ENCODE peak calls at places on chromosomes 5 and 9, in eight cellular contexts. A is lower lobe of right lung, N is psoas muscle, T is aorta, V is HepG2, E is ascending aorta, F is kidney, P is NT2/D1. R is an unnamed sample.

GRCh38 chr5:16930487-16930886 is 5.6 kb downstream of the MYO10 start:
- DNase-seq in F (no peak), P (no peak), T (no peak), A (no peak), V (no peak), E (no peak), N (no peak), R (no peak)

GRCh38 chr5:83509535-83509934 is 38.0 kb downstream of the VCAN start:
- DNase-seq in F (no peak), V (no peak), N (no peak), E (no peak), T (no peak), A (no peak), P (no peak), R (no peak)

GRCh38 chr9:113912816-113913215 is 36.7 kb downstream of the ZNF618 start:
- DNase-seq in T (no peak), V (no peak), N (no peak), A (no peak), F (no peak), E (no peak), P (no peak), R (no peak)

GRCh38 chr9:74275872-74276508 is 221.1 kb upstream of the RORB start:
- DNase-seq in E (no peak), V (no peak), T (peak; percentile 43), N (no peak), F (peak; percentile 72), P (no peak), A (no peak), R (no peak)

GRCh38 chr5:128143911-128144310 is 60.3 kb downstream of the SLC12A2 start:
- DNase-seq in P (no peak), A (no peak), F (no peak), V (no peak), N (no peak), T (no peak), E (no peak), R (no peak)

GRCh38 chr5:115096034-115096769 is 73.5 kb downstream of the TRIM36 start:
- DNase-seq in T (no peak), V (no peak), E (no peak), F (no peak), N (no peak), P (no peak), A (no peak), R (no peak)

GRCh38 chr5:175517824-175518450 is 39.6 kb downstream of the SFXN1 start:
- DNase-seq in V (no peak), T (no peak), P (no peak), N (no peak), E (no peak), A (no peak), F (no peak), R (no peak)

GRCh38 chr5:107268241-107268640 is 402.5 kb downstream of the EFNA5 start:
- DNase-seq in V (no peak), F (no peak), T (no peak), N (no peak), A (no peak), E (no peak), P (no peak), R (no peak)

GRCh38 chr5:142143878-142144277 is 35.3 kb downstream of the NDFIP1 start:
- DNase-seq in V (peak; percentile 25), N (no peak), E (no peak), F (no peak), P (no peak), A (no peak), T (no peak), R (no peak)

GRCh38 chr5:73499187-73499586 is 945 bp downstream of the BTF3 start:
- DNase-seq in N (no peak), T (no peak), E (no peak), A (no peak), P (no peak), V (no peak), F (no peak), R (no peak)

GRCh38 chr5:59621477-59621876 is 272.0 kb downstream of the PDE4D start:
- DNase-seq in F (no peak), E (no peak), A (no peak), N (no peak), T (no peak), P (no peak), V (no peak), R (no peak)

GRCh38 chr5:95718738-95719137 is 12.4 kb upstream of the RHOBTB3 start:
- DNase-seq in E (no peak), T (no peak), N (no peak), V (no peak), P (no peak), F (no peak), A (no peak), R (no peak)

GRCh38 chr9:121778252-121779225 is 127.1 kb downstream of the DAB2IP start:
- DNase-seq in N (no peak), V (no peak), E (no peak), A (no peak), P (no peak), T (no peak), F (no peak), R (no peak)

GRCh38 chr5:123717139-123717538 is 205.2 kb downstream of the CSNK1G3 start:
- DNase-seq in F (no peak), N (no peak), E (no peak), P (no peak), T (no peak), V (no peak), A (no peak), R (no peak)

GRCh38 chr5:101535626-101536025 is 632.5 kb upstream of the ST8SIA4 start:
- DNase-seq in V (no peak), N (no peak), P (no peak), T (no peak), F (no peak), E (no peak), A (no peak), R (no peak)

GRCh38 chr5:14380712-14381111 is 200.9 kb upstream of the OTULINL start:
- DNase-seq in T (no peak), N (no peak), V (no peak), E (no peak), P (no peak), F (no peak), A (no peak), R (no peak)

GRCh38 chr9:69452110-69452780 is 127.2 kb downstream of the ENTREP1 start:
- DNase-seq in F (no peak), P (no peak), T (no peak), V (no peak), N (no peak), A (no peak), E (no peak), R (no peak)

GRCh38 chr9:126462617-126463016 is 136.0 kb downstream of the MVB12B start:
- DNase-seq in A (no peak), V (no peak), T (no peak), E (peak; percentile 19), N (no peak), F (no peak), P (no peak), R (peak; percentile 16)

GRCh38 chr9:121192959-121193645 is 8.6 kb downstream of the RAB14 start:
- DNase-seq in A (no peak), T (no peak), E (no peak), F (no peak), V (no peak), N (no peak), P (no peak), R (no peak)

GRCh38 chr9:37574241-37574721 is 1.9 kb downstream of the FBXO10 start:
- DNase-seq in P (peak; percentile 49), E (no peak), N (no peak), F (no peak), A (no peak), T (no peak), V (no peak), R (no peak)

GRCh38 chr5:150179221-150179620 is 10.6 kb upstream of the SLC6A7 start:
- DNase-seq in T (no peak), N (no peak), V (no peak), F (no peak), E (no peak), P (no peak), A (no peak), R (no peak)
- H3K4me1 ChIP-seq in T (no peaks in the 10 kb centered on the region), N (peaks cover 32% of the 10 kb centered on the region), V (peaks cover 14% of the 10 kb centered on the region), F (peaks cover 25% of the 10 kb centered on the region), E (peaks cover 17% of the 10 kb centered on the region), P (peaks cover 4% of the 10 kb centered on the region), A (peaks cover 12% of the 10 kb centered on the region), R (peaks cover 18% of the 10 kb centered on the region)

DNA sequence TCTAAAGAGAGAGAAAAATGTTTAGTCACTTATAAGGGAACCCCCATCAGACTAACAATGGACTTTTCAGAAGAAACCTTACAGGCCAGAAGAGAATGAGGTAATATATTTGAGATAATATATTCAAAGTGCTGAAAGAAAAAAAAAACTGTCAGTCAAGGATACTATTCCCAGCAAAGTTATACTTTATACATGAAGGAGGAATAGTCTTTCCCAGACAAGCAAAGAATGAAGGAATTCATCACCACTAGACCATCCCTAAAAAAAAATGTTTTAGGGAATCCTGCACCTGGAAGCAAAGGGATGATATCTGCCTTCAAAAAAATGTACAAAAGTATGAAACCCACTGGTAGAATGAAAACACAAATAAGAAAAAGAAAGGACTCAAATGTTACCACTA is 37.5 kb upstream of the SH3TC2 start:
- DNase-seq in E (no peak), T (no peak), A (no peak), N (no peak), V (no peak), F (no peak), P (no peak), R (no peak)
- H3K4me1 ChIP-seq in E (no peaks in the 10 kb centered on the region), T (no peaks in the 10 kb centered on the region), A (no peaks in the 10 kb centered on the region), N (no peaks in the 10 kb centered on the region), V (no peaks in the 10 kb centered on the region), F (no peaks in the 10 kb centered on the region), P (no peaks in the 10 kb centered on the region), R (no peaks in the 10 kb centered on the region)

DNA sequence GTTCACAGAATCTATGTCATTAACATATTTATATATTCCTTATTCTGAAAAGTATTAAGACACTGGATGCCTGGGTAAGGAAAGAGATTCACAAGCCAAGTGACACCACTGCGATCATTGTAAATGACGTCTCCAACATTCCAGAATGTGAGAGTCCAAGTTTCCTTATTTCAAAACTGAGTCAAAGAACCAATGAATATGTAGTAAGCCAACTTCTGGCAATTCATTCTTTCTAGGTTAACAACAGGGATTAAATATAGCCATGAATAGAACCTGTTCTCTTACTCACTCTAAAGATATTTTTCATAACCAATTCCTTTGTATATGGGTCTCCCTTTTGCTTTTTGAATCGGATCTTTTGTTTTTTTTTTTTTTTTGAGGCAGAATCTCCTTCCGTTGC is 18.1 kb downstream of the RAI14 start:
- DNase-seq in N (no peak), T (no peak), F (no peak), V (no peak), A (no peak), E (peak; percentile 72), P (no peak), R (no peak)
- H3K4me1 ChIP-seq in N (no peaks in the 10 kb centered on the region), T (peaks cover 9% of the 10 kb centered on the region), F (peaks cover 43% of the 10 kb centered on the region), V (peaks cover 10% of the 10 kb centered on the region), A (peaks cover 17% of the 10 kb centered on the region), E (peaks cover 5% of the 10 kb centered on the region), P (peaks cover 4% of the 10 kb centered on the region), R (peaks cover 27% of the 10 kb centered on the region)

GRCh38 chr9:104869801-104870200 is 58.2 kb downstream of the ABCA1 start:
- DNase-seq in A (no peak), T (no peak), F (no peak), N (no peak), E (no peak), V (no peak), P (no peak), R (no peak)
- H3K4me1 ChIP-seq in A (peaks cover 49% of the 10 kb centered on the region), T (no peaks in the 10 kb centered on the region), F (peaks cover 23% of the 10 kb centered on the region), N (peaks cover 64% of the 10 kb centered on the region), E (no peaks in the 10 kb centered on the region), V (peaks cover 72% of the 10 kb centered on the region), P (peaks cover 3% of the 10 kb centered on the region), R (peaks cover 49% of the 10 kb centered on the region)

GRCh38 chr5:78641060-78641474 is 7.5 kb downstream of the LHFPL2 start:
- DNase-seq in A (no peak), F (no peak), N (no peak), P (no peak), E (no peak), T (no peak), V (peak; percentile 87), R (no peak)
- H3K4me1 ChIP-seq in A (peaks cover 11% of the 10 kb centered on the region), F (peaks cover 12% of the 10 kb centered on the region), N (peaks cover 9% of the 10 kb centered on the region), P (peaks cover 2% of the 10 kb centered on the region), E (no peaks in the 10 kb centered on the region), T (peaks cover 4% of the 10 kb centered on the region), V (peaks cover 77% of the 10 kb centered on the region), R (peaks cover 18% of the 10 kb centered on the region)

R was measured in upper lobe of right lung.